ENCODE peak calls at places on chromosome 4, in six cellular contexts. Q, K, C, P, I and T are unnamed samples.

GRCh38 chr4:77155631-77156345 is 1.2 kb upstream of the CCNG2 start:
- DNase-seq in Q (peak), P (peak), I (no peak), C (no peak), K (no peak), T (no peak)

GRCh38 chr4:154186035-154186434 is 305.6 kb downstream of the DCHS2 start:
- DNase-seq in C (no peak), I (no peak), K (no peak), Q (no peak), P (no peak), T (no peak)

GRCh38 chr4:145154573-145154972 is 25.8 kb downstream of the OTUD4 start:
- DNase-seq in C (peak), Q (no peak), P (peak), K (no peak), I (peak), T (no peak)

GRCh38 chr4:80266902-80267380 is 477 bp downstream of the FGF5 start:
- DNase-seq in C (no peak), I (no peak), P (no peak), K (no peak), Q (no peak), T (no peak)

GRCh38 chr4:183348706-183349659 is 26.8 kb upstream of the CLDN24 start:
- DNase-seq in Q (no peak), I (no peak), P (no peak), C (peak), K (peak), T (no peak)

GRCh38 chr4:52107745-52108144 is 56.6 kb downstream of the SPATA18 start:
- DNase-seq in K (no peak), I (no peak), P (peak), Q (no peak), C (no peak), T (no peak)

GRCh38 chr4:140372607-140373327 is 679 bp upstream of the SCOC start:
- DNase-seq in P (peak), I (no peak), K (no peak), C (no peak), Q (peak), T (no peak)

GRCh38 chr4:142350886-142351285 is 495.2 kb downstream of the INPP4B start:
- DNase-seq in I (no peak), C (no peak), Q (no peak), P (no peak), K (no peak), T (no peak)

GRCh38 chr4:176376032-176376614 is 56.4 kb downstream of the SPCS3 start:
- DNase-seq in C (no peak), K (no peak), P (peak), Q (peak), I (no peak), T (no peak)

GRCh38 chr4:94253036-94253435 is 45.4 kb downstream of the SMARCAD1 start:
- DNase-seq in I (no peak), C (no peak), K (no peak), P (peak), Q (no peak), T (no peak)

GRCh38 chr4:156329779-156330178 is 376.1 kb upstream of the CTSO start:
- DNase-seq in Q (no peak), P (no peak), I (no peak), K (no peak), C (no peak), T (no peak)

GRCh38 chr4:57094482-57095223 is 15.5 kb downstream of the IGFBP7 start:
- DNase-seq in I (no peak), K (no peak), P (no peak), C (no peak), Q (no peak), T (no peak)

GRCh38 chr4:163595590-163595989 is 101.1 kb downstream of the TMA16 start:
- DNase-seq in C (no peak), P (no peak), K (no peak), I (no peak), Q (no peak), T (no peak)

GRCh38 chr4:26261400-26261799 is 59.4 kb upstream of the RBPJ start:
- DNase-seq in C (no peak), I (no peak), K (no peak), Q (no peak), P (no peak), T (no peak)

GRCh38 chr4:153205028-153205648 is 895 bp downstream of the TRIM2 start:
- DNase-seq in C (peak), K (no peak), Q (no peak), P (peak), I (no peak), T (no peak)

GRCh38 chr4:47386592-47387235 is 76.8 kb downstream of the COMMD8 start:
- DNase-seq in Q (no peak), K (no peak), C (no peak), I (no peak), P (no peak), T (no peak)

GRCh38 chr4:134202136-134202535 is 547 bp upstream of the PABPC4L start:
- DNase-seq in C (no peak), Q (no peak), K (no peak), P (no peak), I (no peak), T (no peak)

GRCh38 chr4:88779431-88779830 is 81.8 kb upstream of the NAP1L5 start:
- DNase-seq in K (no peak), I (no peak), P (no peak), C (peak), Q (no peak), T (peak)

GRCh38 chr4:119106036-119107000 is 29.3 kb upstream of the MYOZ2 start:
- DNase-seq in Q (no peak), P (no peak), C (no peak), K (no peak), I (no peak), T (no peak)

GRCh38 chr4:19026281-19026680 is 1004.7 kb upstream of the LCORL start:
- DNase-seq in I (no peak), Q (no peak), P (no peak), K (no peak), C (no peak), T (no peak)

GRCh38 chr4:81351653-81352455 is 119.9 kb downstream of the RASGEF1B start:
- DNase-seq in P (peak), Q (peak), I (peak), C (peak), K (peak), T (peak)

GRCh38 chr4:147658501-147658900 is 25.5 kb downstream of the PRMT9 start:
- DNase-seq in C (no peak), Q (no peak), P (no peak), I (no peak), K (no peak), T (no peak)

GRCh38 chr4:148847544-148847943 is 405.3 kb upstream of the NR3C2 start:
- DNase-seq in Q (no peak), K (no peak), I (no peak), P (no peak), C (no peak), T (no peak)

GRCh38 chr4:89939994-89940393 is 45.3 kb downstream of the MMRN1 start:
- DNase-seq in K (no peak), C (no peak), Q (peak), I (no peak), P (peak), T (peak)

GRCh38 chr4:176034498-176034897 is 31.1 kb upstream of the WDR17 start:
- DNase-seq in K (peak), C (peak), I (peak), P (peak), Q (peak), T (peak)

GRCh38 chr4:26558166-26558895 is 25.6 kb upstream of the TBC1D19 start:
- DNase-seq in Q (no peak), K (no peak), P (no peak), I (no peak), C (no peak), T (no peak)

GRCh38 chr4:7327341-7327885 is 107.3 kb downstream of the PSAPL1 start:
- DNase-seq in C (no peak), P (no peak), Q (no peak), K (no peak), I (no peak), T (no peak)

GRCh38 chr4:82044141-82044993 is 329.4 kb downstream of the HNRNPD start:
- DNase-seq in K (no peak), I (peak), Q (peak), P (no peak), C (peak), T (peak)

GRCh38 chr4:794911-795725 is 30.8 kb downstream of the CPLX1 start:
- DNase-seq in K (no peak), I (no peak), Q (peak), P (peak), C (no peak), T (no peak)

GRCh38 chr4:140344621-140345020 is 28.8 kb upstream of the SCOC start:
- DNase-seq in P (no peak), Q (no peak), K (no peak), I (no peak), C (peak), T (peak)

GRCh38 chr4:74218201-74218600 is 60.3 kb downstream of the MTHFD2L start:
- DNase-seq in K (no peak), Q (no peak), I (no peak), C (no peak), P (no peak), T (no peak)

GRCh38 chr4:567457-568350 is 8.4 kb downstream of the TMEM271 start:
- DNase-seq in K (no peak), I (no peak), P (no peak), Q (no peak), C (no peak), T (no peak)

GRCh38 chr4:3201718-3202702 is 46.9 kb upstream of the MSANTD1 start:
- DNase-seq in I (no peak), Q (no peak), P (no peak), K (no peak), C (no peak), T (no peak)

GRCh38 chr4:129926936-129927335 is 831.0 kb downstream of the C4orf33 start:
- DNase-seq in C (no peak), P (peak), I (no peak), K (no peak), Q (peak), T (no peak)

GRCh38 chr4:5199142-5199541 is 147.9 kb downstream of the STK32B start:
- DNase-seq in Q (peak), P (no peak), I (no peak), C (no peak), K (no peak), T (no peak)

GRCh38 chr4:43564601-43565000 is 672.1 kb downstream of the GRXCR1 start:
- DNase-seq in I (no peak), Q (no peak), C (no peak), P (no peak), K (no peak), T (no peak)

GRCh38 chr4:76781698-76782595 is 116.0 kb downstream of the SOWAHB start:
- DNase-seq in I (no peak), Q (no peak), C (no peak), P (no peak), K (peak), T (no peak)

GRCh38 chr4:6364146-6364545 is 94.5 kb downstream of the WFS1 start:
- DNase-seq in K (no peak), Q (no peak), P (no peak), I (no peak), C (no peak), T (no peak)